ENCODE peak calls at places on chromosomes 7 and 10, in five cellular contexts. Q is neuronal stem cell, X is IMR-90, F is mesenchymal stem cell, G is H1. D is an unnamed sample.
A peak's percentile ranks its signal among the peaks of the same experiment; 100 is the strongest.

GRCh38 chr10:56537984-56538383 is 176.9 kb upstream of the ZWINT start:
- DNase-seq in Q (no peak), X (peak; percentile 27), F (peak; percentile 92), G (no peak), D (peak; percentile 84)

GRCh38 chr10:124091646-124092269 is 1.6 kb downstream of the CHST15 start:
- DNase-seq in Q (peak; percentile 24), X (no peak), F (peak; percentile 51), G (peak; percentile 71), D (peak; percentile 60)

GRCh38 chr7:40186586-40186985 is 51.8 kb downstream of the SUGCT start:
- DNase-seq in Q (no peak), X (no peak), F (no peak), G (peak; percentile 39), D (peak; percentile 39)

GRCh38 chr7:137097111-137097510 is 228.7 kb downstream of the CHRM2 start:
- DNase-seq in Q (no peak), X (peak; percentile 30), F (no peak), G (no peak), D (no peak)

GRCh38 chr10:79093658-79094411 is 25.1 kb downstream of the ZMIZ1 start:
- DNase-seq in Q (no peak), X (peak; percentile 81), F (peak; percentile 94), G (no peak), D (peak; percentile 98)

GRCh38 chr10:3051686-3052085 is 15.7 kb upstream of the PFKP start:
- DNase-seq in Q (no peak), X (no peak), F (peak; percentile 26), G (no peak), D (no peak)

GRCh38 chr7:3277604-3278572 is 23.2 kb upstream of the SDK1 start:
- DNase-seq in Q (no peak), X (no peak), F (no peak), G (no peak), D (no peak)

GRCh38 chr10:123301077-123301875 is 147.1 kb downstream of the BUB3 start:
- DNase-seq in Q (no peak), X (no peak), F (no peak), G (no peak), D (peak; percentile 37)

GRCh38 chr7:99094369-99094768 is 49.5 kb downstream of the SMURF1 start:
- DNase-seq in Q (no peak), X (peak; percentile 45), F (no peak), G (no peak), D (no peak)

GRCh38 chr7:36224916-36225858 is 72.1 kb downstream of the EEPD1 start:
- DNase-seq in Q (no peak), X (peak; percentile 66), F (no peak), G (no peak), D (peak; percentile 36)

DNA sequence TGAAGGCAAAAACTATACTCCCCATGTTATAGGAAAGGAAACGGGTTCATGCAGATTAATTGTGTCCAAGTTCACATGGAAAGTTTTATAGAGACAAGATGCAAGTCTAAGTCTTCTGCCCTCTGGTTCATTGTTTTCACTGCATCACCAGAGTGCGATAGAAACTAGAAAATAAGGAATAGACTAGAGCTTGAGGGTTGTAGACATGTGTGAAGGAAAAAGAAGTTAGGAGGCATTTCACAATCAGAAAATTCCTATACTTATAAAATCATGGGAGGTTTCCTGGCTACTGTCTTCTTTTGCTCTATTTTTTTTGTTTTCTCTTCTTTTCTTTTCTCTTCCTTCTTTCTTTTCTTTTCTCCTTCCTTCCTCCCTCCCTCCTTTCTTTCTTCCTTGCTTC is 329.8 kb downstream of the PLXDC2 start:
- DNase-seq in Q (no peak), X (no peak), F (no peak), G (no peak), D (no peak)
- H3K18ac ChIP-seq in Q (no peak overlapping the region), X (no peak overlapping the region), F (no peak overlapping the region), G (no peak overlapping the region), D (no peak overlapping the region)

DNA sequence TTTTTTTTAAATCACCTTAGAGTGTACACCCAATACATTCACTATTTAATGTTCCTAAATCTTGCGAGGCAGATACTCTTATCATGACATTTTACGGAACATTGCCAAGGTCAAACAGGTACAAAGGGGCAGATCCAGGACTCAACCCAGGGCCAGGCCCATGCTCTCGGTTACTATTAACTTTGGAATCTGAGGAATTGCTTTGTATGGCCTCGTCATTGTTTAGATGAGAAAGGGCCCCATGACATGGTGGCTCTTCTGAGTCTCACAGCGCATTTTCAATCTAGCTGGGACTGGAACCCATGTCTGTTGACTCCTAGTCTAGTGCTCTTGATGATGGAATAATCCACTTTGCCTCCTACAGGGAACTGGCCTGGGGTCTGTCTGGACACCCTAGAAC is 59.1 kb downstream of the GATA3 start:
- DNase-seq in Q (no peak), X (no peak), F (no peak), G (no peak), D (peak; percentile 66)
- H3K4me3 ChIP-seq in Q (no peak overlapping the region), X (no peak overlapping the region), F (no peak overlapping the region), G (no peak overlapping the region), D (no peak overlapping the region)

DNA sequence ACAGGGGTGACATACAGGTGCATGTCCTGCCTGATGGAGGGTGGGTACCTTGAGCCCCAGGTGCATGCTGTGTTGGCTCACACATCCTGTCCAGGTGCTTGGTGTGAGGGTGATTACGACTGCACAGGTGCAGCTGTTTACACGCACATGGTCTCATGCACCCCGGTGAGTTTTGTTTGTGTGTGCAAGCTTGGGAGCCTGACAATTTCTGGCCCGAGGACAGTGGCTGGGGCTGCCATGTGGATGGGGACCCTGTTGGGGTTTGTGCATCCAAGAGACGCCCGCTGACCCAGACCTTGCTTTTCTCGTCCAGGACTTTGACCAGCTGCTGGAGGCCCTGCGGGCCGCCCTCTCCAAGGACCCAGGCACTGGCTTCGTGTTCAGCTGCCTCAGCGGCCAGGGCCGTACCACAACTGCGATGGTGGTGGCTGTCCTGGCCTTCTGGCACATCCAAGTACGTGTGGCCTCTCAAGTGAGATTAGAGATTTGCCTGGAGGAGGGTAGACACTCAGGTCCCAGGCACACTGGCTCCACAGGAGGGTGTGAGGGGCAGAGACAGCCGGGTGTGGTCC is 61.7 kb downstream of the PRF1 start:
- DNase-seq in Q (no peak), X (no peak), F (no peak), G (no peak), D (no peak)
- H3K18ac ChIP-seq in Q (no peak overlapping the region), X (no peak overlapping the region), F (no peak overlapping the region), G (no peak overlapping the region), D (no peak overlapping the region)

GRCh38 chr7:88217675-88218427 is 2.0 kb downstream of the SRI start:
- DNase-seq in Q (no peak), X (no peak), F (no peak), G (no peak), D (no peak)
- H3K4me3 ChIP-seq in Q (no peak overlapping the region), X (no peak overlapping the region), F (no peak overlapping the region), G (no peak overlapping the region), D (no peak overlapping the region)

GRCh38 chr7:77538908-77539212 is 1.8 kb downstream of the PTPN12 start:
- DNase-seq in Q (no peak), X (no peak), F (no peak), G (no peak), D (no peak)

GRCh38 chr7:77537136-77537594 is at the start of gene PTPN12:
- DNase-seq in Q (no peak), X (no peak), F (no peak), G (peak; percentile 77), D (peak; percentile 91)

GRCh38 chr7:77536413-77537135 is 521 bp upstream of the PTPN12 start:
- DNase-seq in Q (peak; percentile 96), X (peak; percentile 93), F (peak; percentile 96), G (peak; percentile 96), D (peak; percentile 99)

GRCh38 chr7:77538186-77538907 is 1.3 kb downstream of the PTPN12 start:
- DNase-seq in Q (peak; percentile 68), X (peak; percentile 93), F (peak; percentile 97), G (peak; percentile 70), D (peak; percentile 98)

DNA sequence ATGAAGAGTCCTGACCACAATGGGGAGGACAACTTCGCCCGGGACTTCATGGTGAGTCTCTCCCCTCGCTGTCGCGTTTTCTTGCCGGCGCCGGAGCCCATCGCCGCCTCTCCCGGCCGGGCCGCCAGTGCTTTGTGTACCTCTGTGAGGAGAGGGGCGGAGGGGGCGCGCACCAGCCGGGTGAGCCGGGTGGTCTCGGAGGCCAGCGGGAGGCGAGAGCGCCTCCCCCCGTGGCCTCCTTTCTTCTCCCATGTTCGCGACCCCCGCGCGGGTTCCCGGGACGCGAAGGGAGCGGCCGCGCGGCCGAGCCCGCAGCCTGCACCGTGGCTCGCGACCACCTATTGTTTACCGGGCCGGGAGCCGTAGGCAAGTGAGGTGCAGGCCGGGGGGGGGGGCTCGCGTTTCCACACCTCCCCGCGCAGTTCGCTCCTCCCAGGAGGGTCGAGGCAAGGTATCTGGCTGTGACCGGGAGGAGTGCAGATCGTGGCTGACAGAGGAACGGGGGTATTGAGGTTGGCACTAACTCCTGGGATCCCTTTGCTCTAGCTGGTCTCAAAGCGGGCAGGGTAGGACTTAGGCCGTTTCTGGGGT is 595 bp downstream of the PTPN12 start:
- DNase-seq in Q (peak; percentile 59), X (no peak), F (no peak), G (no peak), D (no peak)
- H3K18ac ChIP-seq in Q (peak overlapping the region; percentile 99), X (peak overlapping the region; percentile 89), F (peak overlapping the region; percentile 97), G (peak overlapping the region; percentile 99), D (peak overlapping the region; percentile 100)

GRCh38 chr7:29192811-29193210 is 1.8 kb upstream of the CHN2 start:
- DNase-seq in Q (no peak), X (no peak), F (no peak), G (no peak), D (no peak)

GRCh38 chr7:29192284-29192683 is 2.3 kb upstream of the CHN2 start:
- DNase-seq in Q (no peak), X (no peak), F (no peak), G (no peak), D (no peak)

GRCh38 chr7:29194206-29194593 is 375 bp upstream of the CHN2 start:
- DNase-seq in Q (no peak), X (no peak), F (peak; percentile 9), G (no peak), D (peak; percentile 38)

GRCh38 chr7:29194594-29195417 is at the start of gene CHN2:
- DNase-seq in Q (peak; percentile 62), X (no peak), F (peak; percentile 56), G (peak; percentile 82), D (peak; percentile 69)

GRCh38 chr7:29193316-29194205 is 1.0 kb upstream of the CHN2 start:
- DNase-seq in Q (peak; percentile 11), X (no peak), F (no peak), G (no peak), D (peak; percentile 29)
- H3K4me3 ChIP-seq in Q (peak overlapping the region; percentile 74), X (no peak overlapping the region), F (no peak overlapping the region), G (peak overlapping the region; percentile 47), D (no peak overlapping the region)